ENCODE peak calls at places on chromosomes 7 and 10, in ten cellular contexts. Y, P, C, V, M, N, D, G, T and J are unnamed samples.

GRCh38 chr10:70786799-70787415 is 1.7 kb upstream of the TBATA start:
- DNase-seq in Y (no peak), P (no peak), C (no peak), V (peak; percentile 40), M (no peak), N (no peak), D (no peak), G (no peak), T (no peak), J (no peak)

GRCh38 chr7:91915401-91916067 is 25.1 kb upstream of the AKAP9 start:
- DNase-seq in Y (no peak), P (no peak), C (no peak), V (peak; percentile 33), M (no peak), N (no peak), D (no peak), G (no peak), T (no peak), J (no peak)

GRCh38 chr7:24574365-24574764 is 1.1 kb downstream of the PALS2 start:
- DNase-seq in Y (no peak), P (no peak), C (no peak), V (no peak), M (no peak), N (no peak), D (no peak), G (no peak), T (no peak), J (no peak)

GRCh38 chr10:3886666-3887251 is 101.8 kb upstream of the KLF6 start:
- DNase-seq in Y (no peak), P (no peak), C (no peak), V (peak; percentile 96), M (no peak), N (no peak), D (peak; percentile 80), G (no peak), T (peak; percentile 50), J (no peak)

GRCh38 chr7:139111885-139112284 is 2.4 kb upstream of the ZC3HAV1 start:
- DNase-seq in Y (no peak), P (no peak), C (no peak), V (no peak), M (no peak), N (no peak), D (no peak), G (no peak), T (no peak), J (no peak)

GRCh38 chr7:18566829-18567228 is 71.3 kb downstream of the HDAC9 start:
- DNase-seq in Y (no peak), P (no peak), C (no peak), V (no peak), M (no peak), N (no peak), D (no peak), G (no peak), T (no peak), J (no peak)

GRCh38 chr10:133277277-133277992 is 767 bp upstream of the ADAM8 start:
- DNase-seq in Y (no peak), P (no peak), C (no peak), V (no peak), M (no peak), N (no peak), D (no peak), G (no peak), T (peak; percentile 59), J (no peak)

GRCh38 chr10:119253433-119254174 is 46.2 kb downstream of the GRK5 start:
- DNase-seq in Y (peak; percentile 40), P (peak; percentile 12), C (peak; percentile 11), V (peak; percentile 96), M (peak; percentile 4), N (no peak), D (peak; percentile 93), G (peak; percentile 47), T (peak; percentile 89), J (peak; percentile 80)

GRCh38 chr10:20949967-20950366 is 52.9 kb upstream of the NEBL start:
- DNase-seq in Y (no peak), P (no peak), C (no peak), V (no peak), M (no peak), N (no peak), D (no peak), G (no peak), T (no peak), J (no peak)

GRCh38 chr10:17669185-17669872 is 25.4 kb downstream of the STAM start:
- DNase-seq in Y (no peak), P (no peak), C (no peak), V (no peak), M (no peak), N (peak; percentile 30), D (no peak), G (no peak), T (no peak), J (no peak)

GRCh38 chr7:125061776-125062397 is 132.3 kb upstream of the POT1 start:
- DNase-seq in Y (no peak), P (peak; percentile 69), C (no peak), V (peak; percentile 79), M (no peak), N (no peak), D (peak; percentile 69), G (no peak), T (no peak), J (peak; percentile 16)

GRCh38 chr7:7761340-7761973 is 43.0 kb upstream of the RPA3 start:
- DNase-seq in Y (no peak), P (peak; percentile 50), C (no peak), V (no peak), M (peak; percentile 6), N (no peak), D (peak; percentile 74), G (no peak), T (no peak), J (peak; percentile 53)

GRCh38 chr10:104293021-104293420 is 24.0 kb downstream of the GSTO2 start:
- DNase-seq in Y (no peak), P (peak; percentile 92), C (no peak), V (peak; percentile 81), M (no peak), N (no peak), D (peak; percentile 76), G (no peak), T (no peak), J (no peak)

GRCh38 chr7:2440608-2441245 is 35.5 kb downstream of the GRIFIN start:
- DNase-seq in Y (no peak), P (no peak), C (no peak), V (no peak), M (no peak), N (no peak), D (no peak), G (peak; percentile 13), T (peak; percentile 32), J (peak; percentile 52)

GRCh38 chr7:158329014-158329610 is 258.5 kb downstream of the PTPRN2 start:
- DNase-seq in Y (no peak), P (no peak), C (no peak), V (no peak), M (no peak), N (no peak), D (no peak), G (no peak), T (peak; percentile 32), J (no peak)